ENCODE peak calls at places on chromosomes 4 and X, in four cellular contexts. D, V, M and A are unnamed samples.

GRCh38 chr4:124633285-124633941 is 79.1 kb downstream of the ANKRD50 start:
- DNase-seq in D (no peak), V (no peak), M (peak), A (no peak)

GRCh38 chr4:2266181-2266580 is 4.3 kb upstream of the MXD4 start:
- DNase-seq in D (no peak), V (no peak), M (no peak), A (no peak)

GRCh38 chr4:2712261-2712842 is 43.8 kb downstream of the TNIP2 start:
- DNase-seq in D (no peak), V (no peak), M (no peak), A (no peak)

GRCh38 chrX:122572461-122572860 is 611.6 kb upstream of the GRIA3 start:
- DNase-seq in D (no peak), V (no peak), M (peak), A (no peak)

GRCh38 chrX:47030339-47030738 is 47.9 kb upstream of the RGN start:
- DNase-seq in D (peak), V (peak), M (peak), A (no peak)

GRCh38 chr4:164753873-164754488 is at the start of gene SMIM31:
- DNase-seq in D (no peak), V (no peak), M (no peak), A (peak)

GRCh38 chr4:111873801-111874200 is 271.5 kb upstream of the FAM241A start:
- DNase-seq in D (no peak), V (no peak), M (no peak), A (no peak)

GRCh38 chr4:140162596-140162995 is 8.6 kb upstream of the MAML3 start:
- DNase-seq in D (no peak), V (no peak), M (no peak), A (no peak)

GRCh38 chr4:66602622-66603021 is 932.3 kb upstream of the EPHA5 start:
- DNase-seq in D (no peak), V (no peak), M (no peak), A (no peak)

GRCh38 chrX:55161581-55161980 is 58.6 kb upstream of the PAGE5 start:
- DNase-seq in D (peak), V (no peak), M (no peak), A (no peak)

GRCh38 chr4:41258783-41259182 is 2.1 kb downstream of the UCHL1 start:
- DNase-seq in D (peak), V (no peak), M (peak), A (peak)

GRCh38 chrX:74251006-74251930 is 52.7 kb upstream of the ZCCHC13 start:
- DNase-seq in D (peak), V (no peak), M (no peak), A (no peak)

GRCh38 chr4:163540977-163541376 is 46.5 kb downstream of the TMA16 start:
- DNase-seq in D (peak), V (no peak), M (peak), A (peak)

GRCh38 chrX:129654652-129655546 is at the start of gene APLN:
- DNase-seq in D (peak), V (peak), M (no peak), A (no peak)

GRCh38 chr4:173264245-173264959 is 69.8 kb downstream of the HMGB2 start:
- DNase-seq in D (peak), V (no peak), M (no peak), A (no peak)

GRCh38 chr4:40623707-40624106 is 6.0 kb downstream of the RBM47 start:
- DNase-seq in D (no peak), V (no peak), M (no peak), A (no peak)

GRCh38 chrX:152843852-152844251 is 13.0 kb downstream of the NSDHL start:
- DNase-seq in D (no peak), V (no peak), M (no peak), A (no peak)

GRCh38 chr4:154349829-154350228 is 141.8 kb downstream of the DCHS2 start:
- DNase-seq in D (no peak), V (no peak), M (no peak), A (no peak)

GRCh38 chrX:75155830-75156525 is at the start of gene ABCB7:
- DNase-seq in D (peak), V (peak), M (peak), A (no peak)

GRCh38 chrX:10014462-10015373 is 47.6 kb downstream of the CLDN34 start:
- DNase-seq in D (peak), V (peak), M (peak), A (peak)

GRCh38 chr4:174631901-174632758 is 109.8 kb upstream of the HPGD start:
- DNase-seq in D (peak), V (peak), M (peak), A (no peak)

GRCh38 chr4:5134620-5135019 is 83.3 kb downstream of the STK32B start:
- DNase-seq in D (no peak), V (no peak), M (no peak), A (no peak)

GRCh38 chr4:177400030-177400429 is 42.2 kb downstream of the AGA start:
- DNase-seq in D (no peak), V (no peak), M (no peak), A (no peak)

GRCh38 chr4:149999485-150000074 is 78.7 kb upstream of the DCLK2 start:
- DNase-seq in D (peak), V (no peak), M (peak), A (no peak)

GRCh38 chrX:133838761-133839676 is 146.4 kb downstream of the GPC3 start:
- DNase-seq in D (no peak), V (peak), M (no peak), A (no peak)

GRCh38 chr4:21949073-21949457 is 493 bp upstream of the KCNIP4 start:
- DNase-seq in D (no peak), V (no peak), M (no peak), A (no peak)

GRCh38 chr4:143626134-143626859 is 74.2 kb downstream of the FREM3 start:
- DNase-seq in D (no peak), V (no peak), M (no peak), A (no peak)

GRCh38 chr4:7335363-7336066 is 99.2 kb downstream of the PSAPL1 start:
- DNase-seq in D (no peak), V (peak), M (no peak), A (no peak)

GRCh38 chr4:86942185-86942666 is 7.4 kb downstream of the AFF1 start:
- DNase-seq in D (peak), V (no peak), M (no peak), A (no peak)